ENCODE peak calls at places on chromosomes 16 and 17, in ten cellular contexts. One of them, this sample, is unnamed.
A peak's percentile ranks its signal among the peaks of the same experiment; 100 is the strongest.

GRCh38 chr16:58265480-58266052 is 29.3 kb downstream of the PRSS54 start:
- DNase-seq in K562: peak; percentile 76
- DNase-seq in PC-3: no peak
- DNase-seq in OCI-LY7: no peak
- DNase-seq in IMR-90: no peak
- DNase-seq in hepatocyte: no peak
- DNase-seq in DND-41: no peak
- DNase-seq in neural progenitor cell: no peak
- DNase-seq in neuronal stem cell: no peak
- DNase-seq in HCT116: no peak
- DNase-seq in this sample: no peak

GRCh38 chr16:86663691-86664517 is 85.6 kb downstream of the FOXL1 start:
- DNase-seq in PC-3: peak; percentile 4
- DNase-seq in hepatocyte: no peak
- DNase-seq in OCI-LY7: no peak
- DNase-seq in IMR-90: peak; percentile 28
- DNase-seq in K562: no peak
- DNase-seq in DND-41: no peak
- DNase-seq in HCT116: no peak
- DNase-seq in neural progenitor cell: no peak
- DNase-seq in neuronal stem cell: no peak
- DNase-seq in this sample: no peak

GRCh38 chr17:14747576-14747940 is 446.7 kb downstream of the HS3ST3B1 start:
- DNase-seq in OCI-LY7: no peak
- DNase-seq in HCT116: no peak
- DNase-seq in neuronal stem cell: no peak
- DNase-seq in IMR-90: peak; percentile 25
- DNase-seq in K562: no peak
- DNase-seq in neural progenitor cell: no peak
- DNase-seq in DND-41: no peak
- DNase-seq in PC-3: no peak
- DNase-seq in hepatocyte: no peak
- DNase-seq in this sample: no peak

GRCh38 chr17:17351901-17352781 is 49.0 kb downstream of the NT5M start:
- DNase-seq in IMR-90: peak; percentile 48
- DNase-seq in DND-41: no peak
- DNase-seq in K562: peak; percentile 78
- DNase-seq in OCI-LY7: no peak
- DNase-seq in neural progenitor cell: no peak
- DNase-seq in HCT116: no peak
- DNase-seq in neuronal stem cell: no peak
- DNase-seq in PC-3: peak; percentile 47
- DNase-seq in hepatocyte: peak; percentile 48
- DNase-seq in this sample: peak; percentile 88

GRCh38 chr16:78212674-78213073 is 113.2 kb downstream of the WWOX start:
- DNase-seq in hepatocyte: no peak
- DNase-seq in OCI-LY7: no peak
- DNase-seq in DND-41: no peak
- DNase-seq in K562: no peak
- DNase-seq in HCT116: no peak
- DNase-seq in PC-3: no peak
- DNase-seq in neuronal stem cell: no peak
- DNase-seq in IMR-90: no peak
- DNase-seq in neural progenitor cell: no peak
- DNase-seq in this sample: no peak

GRCh38 chr17:50947844-50948514 is 81.8 kb upstream of the TOB1 start:
- DNase-seq in K562: peak; percentile 53
- DNase-seq in PC-3: peak; percentile 46
- DNase-seq in OCI-LY7: no peak
- DNase-seq in IMR-90: no peak
- DNase-seq in neural progenitor cell: no peak
- DNase-seq in hepatocyte: no peak
- DNase-seq in DND-41: no peak
- DNase-seq in HCT116: no peak
- DNase-seq in neuronal stem cell: no peak
- DNase-seq in this sample: peak; percentile 91

GRCh38 chr16:20306401-20306800 is 20.9 kb downstream of the GP2 start:
- DNase-seq in K562: no peak
- DNase-seq in IMR-90: no peak
- DNase-seq in HCT116: no peak
- DNase-seq in neuronal stem cell: no peak
- DNase-seq in DND-41: no peak
- DNase-seq in hepatocyte: no peak
- DNase-seq in PC-3: no peak
- DNase-seq in neural progenitor cell: no peak
- DNase-seq in OCI-LY7: no peak
- DNase-seq in this sample: no peak

GRCh38 chr17:81030726-81031570 is 4.0 kb upstream of the BAIAP2 start:
- DNase-seq in OCI-LY7: no peak
- DNase-seq in neural progenitor cell: no peak
- DNase-seq in K562: no peak
- DNase-seq in PC-3: no peak
- DNase-seq in hepatocyte: no peak
- DNase-seq in HCT116: no peak
- DNase-seq in IMR-90: no peak
- DNase-seq in neuronal stem cell: no peak
- DNase-seq in DND-41: no peak
- DNase-seq in this sample: no peak

GRCh38 chr17:39170051-39170450 is 4.1 kb upstream of the ARL5C start:
- DNase-seq in PC-3: no peak
- DNase-seq in K562: no peak
- DNase-seq in IMR-90: no peak
- DNase-seq in OCI-LY7: peak; percentile 74
- DNase-seq in neural progenitor cell: no peak
- DNase-seq in DND-41: peak; percentile 70
- DNase-seq in hepatocyte: no peak
- DNase-seq in neuronal stem cell: no peak
- DNase-seq in HCT116: no peak
- DNase-seq in this sample: no peak

GRCh38 chr17:19538095-19539039 is 4.7 kb downstream of the SLC47A1 start:
- DNase-seq in K562: no peak
- DNase-seq in IMR-90: no peak
- DNase-seq in HCT116: no peak
- DNase-seq in DND-41: no peak
- DNase-seq in OCI-LY7: peak; percentile 22
- DNase-seq in neural progenitor cell: no peak
- DNase-seq in hepatocyte: peak; percentile 70
- DNase-seq in PC-3: no peak
- DNase-seq in neuronal stem cell: no peak
- DNase-seq in this sample: no peak

GRCh38 chr17:7478276-7479138 is 924 bp downstream of the ZBTB4 start:
- DNase-seq in K562: peak; percentile 67
- DNase-seq in OCI-LY7: no peak
- DNase-seq in hepatocyte: peak; percentile 85
- DNase-seq in PC-3: peak; percentile 13
- DNase-seq in neuronal stem cell: peak; percentile 37
- DNase-seq in neural progenitor cell: peak; percentile 58
- DNase-seq in HCT116: no peak
- DNase-seq in DND-41: peak; percentile 64
- DNase-seq in IMR-90: peak; percentile 18
- DNase-seq in this sample: peak; percentile 88

GRCh38 chr17:35359396-35359795 is 14.0 kb downstream of the SLFN11 start:
- DNase-seq in hepatocyte: no peak
- DNase-seq in neural progenitor cell: no peak
- DNase-seq in IMR-90: no peak
- DNase-seq in PC-3: no peak
- DNase-seq in OCI-LY7: no peak
- DNase-seq in DND-41: no peak
- DNase-seq in HCT116: no peak
- DNase-seq in neuronal stem cell: no peak
- DNase-seq in K562: no peak
- DNase-seq in this sample: no peak

GRCh38 chr17:28717578-28718316 is at the start of gene RAB34:
- DNase-seq in IMR-90: peak; percentile 89
- DNase-seq in HCT116: no peak
- DNase-seq in neural progenitor cell: peak; percentile 99
- DNase-seq in OCI-LY7: no peak
- DNase-seq in DND-41: no peak
- DNase-seq in PC-3: peak; percentile 80
- DNase-seq in K562: no peak
- DNase-seq in hepatocyte: peak; percentile 94
- DNase-seq in neuronal stem cell: peak; percentile 92
- DNase-seq in this sample: no peak

GRCh38 chr17:81831957-81832607 is 1.0 kb downstream of the MCRIP1 start:
- DNase-seq in hepatocyte: no peak
- DNase-seq in K562: no peak
- DNase-seq in neuronal stem cell: no peak
- DNase-seq in DND-41: peak; percentile 81
- DNase-seq in HCT116: no peak
- DNase-seq in OCI-LY7: peak; percentile 77
- DNase-seq in neural progenitor cell: no peak
- DNase-seq in IMR-90: peak; percentile 41
- DNase-seq in PC-3: no peak
- DNase-seq in this sample: no peak

GRCh38 chr16:63447121-63447520 is 1410.9 kb upstream of the CDH8 start:
- DNase-seq in neural progenitor cell: peak; percentile 53
- DNase-seq in K562: no peak
- DNase-seq in PC-3: no peak
- DNase-seq in OCI-LY7: no peak
- DNase-seq in DND-41: no peak
- DNase-seq in neuronal stem cell: peak; percentile 9
- DNase-seq in HCT116: no peak
- DNase-seq in IMR-90: no peak
- DNase-seq in hepatocyte: no peak
- DNase-seq in this sample: no peak

GRCh38 chr17:68561319-68561718 is 39.8 kb downstream of the FAM20A start:
- DNase-seq in HCT116: no peak
- DNase-seq in K562: no peak
- DNase-seq in hepatocyte: no peak
- DNase-seq in DND-41: no peak
- DNase-seq in PC-3: no peak
- DNase-seq in OCI-LY7: no peak
- DNase-seq in neural progenitor cell: no peak
- DNase-seq in IMR-90: no peak
- DNase-seq in neuronal stem cell: no peak
- DNase-seq in this sample: no peak

GRCh38 chr17:81132770-81133723 is 32.3 kb upstream of the PVALEF start:
- DNase-seq in hepatocyte: no peak
- DNase-seq in OCI-LY7: no peak
- DNase-seq in DND-41: no peak
- DNase-seq in neuronal stem cell: no peak
- DNase-seq in PC-3: no peak
- DNase-seq in neural progenitor cell: no peak
- DNase-seq in IMR-90: no peak
- DNase-seq in K562: peak; percentile 81
- DNase-seq in HCT116: no peak
- DNase-seq in this sample: no peak

GRCh38 chr17:8964801-8965393 is 610 bp downstream of the PIK3R5 start:
- DNase-seq in PC-3: no peak
- DNase-seq in hepatocyte: no peak
- DNase-seq in K562: no peak
- DNase-seq in OCI-LY7: no peak
- DNase-seq in neural progenitor cell: peak; percentile 13
- DNase-seq in DND-41: peak; percentile 63
- DNase-seq in IMR-90: no peak
- DNase-seq in neuronal stem cell: no peak
- DNase-seq in HCT116: no peak
- DNase-seq in this sample: no peak

GRCh38 chr16:3618782-3619166 is 7.4 kb upstream of the SLX4 start:
- DNase-seq in neural progenitor cell: no peak
- DNase-seq in neuronal stem cell: no peak
- DNase-seq in IMR-90: no peak
- DNase-seq in DND-41: no peak
- DNase-seq in PC-3: peak; percentile 34
- DNase-seq in OCI-LY7: no peak
- DNase-seq in hepatocyte: no peak
- DNase-seq in K562: no peak
- DNase-seq in HCT116: peak; percentile 68
- DNase-seq in this sample: no peak

GRCh38 chr16:3625331-3625730 is 13.9 kb upstream of the SLX4 start:
- DNase-seq in DND-41: no peak
- DNase-seq in neuronal stem cell: no peak
- DNase-seq in PC-3: no peak
- DNase-seq in K562: no peak
- DNase-seq in hepatocyte: no peak
- DNase-seq in HCT116: no peak
- DNase-seq in IMR-90: no peak
- DNase-seq in neural progenitor cell: no peak
- DNase-seq in OCI-LY7: no peak
- DNase-seq in this sample: no peak

GRCh38 chr16:3625911-3626732 is 14.7 kb upstream of the SLX4 start:
- DNase-seq in K562: no peak
- DNase-seq in DND-41: no peak
- DNase-seq in OCI-LY7: peak; percentile 79
- DNase-seq in IMR-90: no peak
- DNase-seq in HCT116: no peak
- DNase-seq in neuronal stem cell: no peak
- DNase-seq in neural progenitor cell: no peak
- DNase-seq in hepatocyte: no peak
- DNase-seq in PC-3: no peak
- DNase-seq in this sample: no peak

GRCh38 chr16:3623642-3624041 is 12.2 kb upstream of the SLX4 start:
- DNase-seq in neuronal stem cell: no peak
- DNase-seq in HCT116: no peak
- DNase-seq in neural progenitor cell: no peak
- DNase-seq in DND-41: no peak
- DNase-seq in OCI-LY7: peak; percentile 66
- DNase-seq in K562: no peak
- DNase-seq in IMR-90: no peak
- DNase-seq in PC-3: no peak
- DNase-seq in hepatocyte: no peak
- DNase-seq in this sample: no peak
- H3K4me2 ChIP-seq in neuronal stem cell: no peak overlapping the region
- H3K4me2 ChIP-seq in HCT116: no peak overlapping the region
- H3K4me2 ChIP-seq in neural progenitor cell: no peak overlapping the region
- H3K4me2 ChIP-seq in DND-41: no peak overlapping the region
- H3K4me2 ChIP-seq in OCI-LY7: peak overlapping the region; percentile 96
- H3K4me2 ChIP-seq in K562: no peak overlapping the region
- H3K4me2 ChIP-seq in IMR-90: no peak overlapping the region
- H3K4me2 ChIP-seq in PC-3: no peak overlapping the region
- H3K4me2 ChIP-seq in hepatocyte: no peak overlapping the region
- H3K4me2 ChIP-seq in this sample: no peak overlapping the region

GRCh38 chr17:22470411-22471175 is 778.3 kb downstream of the KCNJ18 start:
- DNase-seq in IMR-90: no peak
- DNase-seq in DND-41: peak; percentile 14
- DNase-seq in neural progenitor cell: no peak
- DNase-seq in HCT116: no peak
- DNase-seq in neuronal stem cell: no peak
- DNase-seq in OCI-LY7: no peak
- DNase-seq in K562: no peak
- DNase-seq in PC-3: no peak
- DNase-seq in hepatocyte: no peak
- DNase-seq in this sample: no peak
- H3K9me3 ChIP-seq in IMR-90: peaks cover 19% of the 10 kb centered on the region
- H3K9me3 ChIP-seq in DND-41: peaks cover 4% of the 10 kb centered on the region
- H3K9me3 ChIP-seq in neural progenitor cell: peaks cover 18% of the 10 kb centered on the region
- H3K9me3 ChIP-seq in HCT116: peaks cover 5% of the 10 kb centered on the region
- H3K9me3 ChIP-seq in neuronal stem cell: peaks cover 22% of the 10 kb centered on the region
- H3K9me3 ChIP-seq in OCI-LY7: no peaks in the 10 kb centered on the region
- H3K9me3 ChIP-seq in K562: no peaks in the 10 kb centered on the region
- H3K9me3 ChIP-seq in PC-3: peaks cover 15% of the 10 kb centered on the region
- H3K9me3 ChIP-seq in hepatocyte: peaks cover 4% of the 10 kb centered on the region
- H3K9me3 ChIP-seq in this sample: no peaks in the 10 kb centered on the region

GRCh38 chr17:1718362-1719165 is 5.9 kb upstream of the WDR81 start:
- DNase-seq in HCT116: no peak
- DNase-seq in neuronal stem cell: no peak
- DNase-seq in neural progenitor cell: no peak
- DNase-seq in K562: no peak
- DNase-seq in OCI-LY7: no peak
- DNase-seq in DND-41: no peak
- DNase-seq in IMR-90: no peak
- DNase-seq in hepatocyte: peak; percentile 8
- DNase-seq in PC-3: no peak
- DNase-seq in this sample: no peak
- H3K27ac ChIP-seq in HCT116: peak overlapping the region; percentile 99
- H3K27ac ChIP-seq in neuronal stem cell: no peak overlapping the region
- H3K27ac ChIP-seq in neural progenitor cell: no peak overlapping the region
- H3K27ac ChIP-seq in K562: peak overlapping the region; percentile 99
- H3K27ac ChIP-seq in OCI-LY7: no peak overlapping the region
- H3K27ac ChIP-seq in DND-41: peak overlapping the region; percentile 46
- H3K27ac ChIP-seq in IMR-90: peak overlapping the region; percentile 88
- H3K27ac ChIP-seq in hepatocyte: peak overlapping the region; percentile 95
- H3K27ac ChIP-seq in PC-3: no peak overlapping the region
- H3K27ac ChIP-seq in this sample: peak overlapping the region; percentile 100

GRCh38 chr17:1939979-1940809 is 84.9 kb downstream of the RTN4RL1 start:
- DNase-seq in DND-41: no peak
- DNase-seq in hepatocyte: no peak
- DNase-seq in OCI-LY7: no peak
- DNase-seq in IMR-90: no peak
- DNase-seq in neuronal stem cell: no peak
- DNase-seq in neural progenitor cell: no peak
- DNase-seq in K562: no peak
- DNase-seq in HCT116: no peak
- DNase-seq in PC-3: no peak
- DNase-seq in this sample: peak; percentile 64
- H3K4me2 ChIP-seq in DND-41: no peak overlapping the region
- H3K4me2 ChIP-seq in hepatocyte: peak overlapping the region; percentile 1
- H3K4me2 ChIP-seq in OCI-LY7: no peak overlapping the region
- H3K4me2 ChIP-seq in IMR-90: no peak overlapping the region
- H3K4me2 ChIP-seq in neuronal stem cell: no peak overlapping the region
- H3K4me2 ChIP-seq in neural progenitor cell: no peak overlapping the region
- H3K4me2 ChIP-seq in K562: no peak overlapping the region
- H3K4me2 ChIP-seq in HCT116: no peak overlapping the region
- H3K4me2 ChIP-seq in PC-3: no peak overlapping the region
- H3K4me2 ChIP-seq in this sample: no peak overlapping the region

This sample was measured in SK-N-SH.